ENCODE peak calls at places on chromosomes 2 and 18, in four cellular contexts. F, J, U and M are unnamed samples.

GRCh38 chr2:124193706-124194105 is 168.6 kb downstream of the CNTNAP5 start:
- DNase-seq in F (no peak), J (no peak), U (no peak), M (no peak)

GRCh38 chr2:57450170-57450569 is 596.4 kb upstream of the VRK2 start:
- DNase-seq in F (no peak), J (no peak), U (peak), M (no peak)

GRCh38 chr18:35876243-35876642 is 96.2 kb upstream of the RMP24 start:
- DNase-seq in F (no peak), J (no peak), U (peak), M (no peak)

GRCh38 chr2:88826399-88826798 is 134.9 kb downstream of the RPIA start:
- DNase-seq in F (no peak), J (no peak), U (no peak), M (no peak)

GRCh38 chr18:64332851-64333250 is 184.0 kb upstream of the LINC00305 start:
- DNase-seq in F (no peak), J (no peak), U (no peak), M (no peak)

GRCh38 chr2:127254386-127254981 is 34.4 kb upstream of the CYP27C1 start:
- DNase-seq in F (no peak), J (peak), U (no peak), M (no peak)

GRCh38 chr2:168135630-168136029 is 111.8 kb downstream of the STK39 start:
- DNase-seq in F (no peak), J (peak), U (no peak), M (no peak)

GRCh38 chr2:167191588-167191987 is 303.3 kb downstream of the XIRP2 start:
- DNase-seq in F (no peak), J (peak), U (no peak), M (no peak)

GRCh38 chr2:65724341-65724740 is 291.9 kb upstream of the SPRED2 start:
- DNase-seq in F (no peak), J (no peak), U (no peak), M (no peak)

GRCh38 chr18:56522826-56523225 is 115.6 kb downstream of the TXNL1 start:
- DNase-seq in F (no peak), J (peak), U (no peak), M (no peak)

GRCh38 chr2:127588241-127588640 is 52.8 kb downstream of the MYO7B start:
- DNase-seq in F (no peak), J (no peak), U (no peak), M (no peak)

GRCh38 chr18:59932401-59932800 is 32.6 kb downstream of the PMAIP1 start:
- DNase-seq in F (no peak), J (no peak), U (no peak), M (no peak)

GRCh38 chr2:56456791-56457190 is 273.0 kb downstream of the CCDC85A start:
- DNase-seq in F (no peak), J (no peak), U (no peak), M (no peak)

GRCh38 chr18:456361-456821 is 44.1 kb downstream of the COLEC12 start:
- DNase-seq in F (no peak), J (peak), U (no peak), M (peak)

GRCh38 chr2:109436635-109437225 is 177.0 kb downstream of the SEPTIN10 start:
- DNase-seq in F (no peak), J (no peak), U (peak), M (no peak)

GRCh38 chr2:28219736-28220364 is 172.8 kb upstream of the FOSL2 start:
- DNase-seq in F (no peak), J (no peak), U (no peak), M (no peak)

GRCh38 chr18:74896390-74896991 is 298.8 kb downstream of the ZNF407 start:
- DNase-seq in F (peak), J (peak), U (peak), M (no peak)

GRCh38 chr2:235143789-235144188 is 192.0 kb downstream of the SH3BP4 start:
- DNase-seq in F (no peak), J (no peak), U (no peak), M (no peak)

GRCh38 chr18:42069036-42069435 is 114.0 kb downstream of the PIK3C3 start:
- DNase-seq in F (no peak), J (no peak), U (no peak), M (no peak)

GRCh38 chr2:10303174-10303633 is 500 bp downstream of the HPCAL1 start:
- DNase-seq in F (no peak), J (no peak), U (no peak), M (peak)

GRCh38 chr2:80579756-80580155 is 275.2 kb upstream of the LRRTM1 start:
- DNase-seq in F (no peak), J (no peak), U (no peak), M (no peak)

GRCh38 chr2:9772999-9773904 is 70.0 kb upstream of the TAF1B start:
- DNase-seq in F (no peak), J (no peak), U (no peak), M (no peak)

GRCh38 chr2:129730979-129731378 is 248.5 kb upstream of the RAB6C start:
- DNase-seq in F (no peak), J (no peak), U (no peak), M (no peak)

GRCh38 chr2:112891333-112891950 is 19.5 kb upstream of the IL37 start:
- DNase-seq in F (no peak), J (no peak), U (peak), M (no peak)

GRCh38 chr2:105052773-105053172 is 14.9 kb downstream of the MRPS9 start:
- DNase-seq in F (no peak), J (no peak), U (no peak), M (no peak)

GRCh38 chr18:58015045-58015444 is 29.0 kb upstream of the NEDD4L start:
- DNase-seq in F (no peak), J (no peak), U (no peak), M (no peak)

GRCh38 chr2:127575185-127575765 is 39.8 kb downstream of the MYO7B start:
- DNase-seq in F (no peak), J (no peak), U (no peak), M (no peak)

GRCh38 chr2:47069628-47070154 is 85.4 kb downstream of the STPG4 start:
- DNase-seq in F (peak), J (peak), U (peak), M (peak)

GRCh38 chr2:24304098-24304497 is 56.2 kb downstream of the ITSN2 start:
- DNase-seq in F (no peak), J (peak), U (no peak), M (peak)

GRCh38 chr2:75200140-75200985 is 1.0 kb upstream of the TACR1 start:
- DNase-seq in F (peak), J (peak), U (peak), M (peak)

GRCh38 chr2:37656512-37657423 is 14.7 kb downstream of the CDC42EP3 start:
- DNase-seq in F (peak), J (no peak), U (peak), M (peak)

GRCh38 chr2:134107402-134107801 is 146.5 kb upstream of the MGAT5 start:
- DNase-seq in F (no peak), J (no peak), U (peak), M (no peak)

GRCh38 chr2:96868555-96869280 is 1.2 kb downstream of the SEMA4C start:
- DNase-seq in F (peak), J (peak), U (peak), M (peak)

GRCh38 chr2:69789762-69790600 is 39.5 kb upstream of the GMCL1 start:
- DNase-seq in F (no peak), J (peak), U (peak), M (peak)
- H2AK5ac ChIP-seq in F (no peak), J (peak), U (no peak), M (peak)

GRCh38 chr2:119241205-119241532 is 17.5 kb downstream of the STEAP3 start:
- DNase-seq in F (no peak), J (no peak), U (no peak), M (no peak)
- H2AK5ac ChIP-seq in F (no peak), J (peak), U (no peak), M (peak)

GRCh38 chr2:177143444-177143843 is 69.2 kb upstream of the HNRNPA3 start:
- DNase-seq in F (no peak), J (peak), U (peak), M (peak)

DNA sequence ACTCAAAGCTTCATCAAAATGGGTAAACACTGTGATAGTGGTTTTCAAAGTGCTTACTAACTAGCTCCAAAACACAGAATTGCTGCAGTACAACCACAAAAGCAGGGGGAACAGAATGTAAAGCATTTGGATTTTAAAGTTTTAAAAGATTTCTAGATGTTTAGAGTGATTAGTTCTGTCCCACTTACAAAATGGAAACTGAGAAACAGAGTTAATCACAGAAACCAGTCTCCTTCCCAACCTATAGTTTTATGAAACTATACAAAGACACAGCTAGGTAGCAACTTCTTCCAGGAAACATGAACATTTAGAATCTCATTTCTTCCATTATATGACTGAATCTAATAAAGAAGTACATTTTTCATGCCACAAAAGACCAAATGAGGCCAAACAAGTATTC is 73.8 kb upstream of the HNRNPA3 start:
- DNase-seq in F (no peak), J (no peak), U (no peak), M (no peak)
- H2AK5ac ChIP-seq in F (no peak), J (no peak), U (no peak), M (no peak)

GRCh38 chr2:223882715-223883114 is 45.3 kb upstream of the AP1S3 start:
- DNase-seq in F (no peak), J (no peak), U (no peak), M (no peak)

GRCh38 chr2:223887127-223887526 is 49.7 kb upstream of the AP1S3 start:
- DNase-seq in F (no peak), J (peak), U (no peak), M (peak)

GRCh38 chr2:223889133-223889769 is 51.9 kb upstream of the AP1S3 start:
- DNase-seq in F (no peak), J (no peak), U (no peak), M (no peak)

GRCh38 chr2:223884399-223884798 is 47.0 kb upstream of the AP1S3 start:
- DNase-seq in F (no peak), J (peak), U (no peak), M (peak)

DNA sequence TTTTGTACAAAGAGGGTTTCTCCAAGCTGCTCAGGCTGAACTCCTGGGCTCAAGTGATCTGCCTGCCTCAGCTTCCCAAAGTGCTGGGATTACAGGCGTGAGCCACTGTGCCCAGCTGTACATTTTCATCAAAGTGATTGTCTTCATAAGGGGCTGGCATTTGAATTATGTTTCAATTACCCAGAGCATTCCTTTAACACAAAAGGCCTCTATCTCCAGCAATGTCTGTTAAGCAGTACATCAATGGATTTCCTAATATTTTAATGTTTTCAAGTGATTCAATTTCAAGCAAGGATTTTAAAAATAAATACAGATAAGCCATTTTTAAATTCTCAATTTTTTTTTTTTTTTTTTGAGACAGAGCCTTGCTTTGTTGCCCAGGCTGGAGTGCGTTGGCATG is 50.9 kb upstream of the AP1S3 start:
- DNase-seq in F (no peak), J (no peak), U (no peak), M (no peak)
- H2AK5ac ChIP-seq in F (no peak), J (no peak), U (no peak), M (peak)

DNA sequence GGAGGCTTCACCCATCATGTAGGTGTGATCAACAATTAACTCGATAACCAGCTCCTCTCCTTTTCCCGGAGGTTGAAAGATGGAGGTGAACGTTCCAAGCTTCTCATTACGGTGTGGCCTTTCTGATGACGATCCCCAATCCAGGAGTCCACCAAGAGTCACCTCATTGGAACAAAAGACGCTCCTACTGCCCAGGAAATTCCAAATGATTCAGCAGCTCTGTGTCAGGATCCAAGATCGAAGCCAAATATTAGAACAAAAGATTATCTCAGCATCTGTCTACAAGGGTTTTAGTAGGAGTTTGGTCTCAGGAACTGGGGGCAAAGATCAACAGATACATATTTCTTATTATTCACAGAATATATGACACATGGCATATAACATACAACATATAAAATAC is 161.1 kb upstream of the RAB12 start:
- DNase-seq in F (no peak), J (no peak), U (no peak), M (no peak)
- H2AK5ac ChIP-seq in F (no peak), J (no peak), U (no peak), M (no peak)